ENCODE peak calls at places on chromosome 11, in five cellular contexts. One of them, this sample, is unnamed.

GRCh38 chr11:71466358-71466757 is 13.4 kb downstream of the NADSYN1 start:
- DNase-seq in colonic mucosa: no peak
- DNase-seq in astrocyte of the spinal cord: no peak
- DNase-seq in bronchial epithelial cell: no peak
- DNase-seq in mammary epithelial cell: no peak
- DNase-seq in this sample: peak; percentile 14

GRCh38 chr11:44539971-44540370 is 25.5 kb upstream of the CD82 start:
- DNase-seq in bronchial epithelial cell: no peak
- DNase-seq in astrocyte of the spinal cord: no peak
- DNase-seq in colonic mucosa: no peak
- DNase-seq in mammary epithelial cell: no peak
- DNase-seq in this sample: no peak

GRCh38 chr11:102410382-102410784 is 42.2 kb downstream of the TMEM123 start:
- DNase-seq in mammary epithelial cell: no peak
- DNase-seq in bronchial epithelial cell: no peak
- DNase-seq in astrocyte of the spinal cord: peak; percentile 37
- DNase-seq in colonic mucosa: no peak
- DNase-seq in this sample: peak; percentile 41

GRCh38 chr11:43735931-43736330 is 55.4 kb downstream of the HSD17B12 start:
- DNase-seq in bronchial epithelial cell: peak; percentile 2
- DNase-seq in colonic mucosa: no peak
- DNase-seq in astrocyte of the spinal cord: peak; percentile 64
- DNase-seq in mammary epithelial cell: peak; percentile 67
- DNase-seq in this sample: peak; percentile 25

GRCh38 chr11:32071811-32072210 is 19.1 kb upstream of the RCN1 start:
- DNase-seq in mammary epithelial cell: peak; percentile 46
- DNase-seq in bronchial epithelial cell: peak; percentile 43
- DNase-seq in astrocyte of the spinal cord: peak; percentile 70
- DNase-seq in colonic mucosa: no peak
- DNase-seq in this sample: peak; percentile 83

GRCh38 chr11:62560566-62561103 is 13.1 kb downstream of the EEF1G start:
- DNase-seq in astrocyte of the spinal cord: peak; percentile 97
- DNase-seq in mammary epithelial cell: peak; percentile 97
- DNase-seq in bronchial epithelial cell: peak; percentile 98
- DNase-seq in colonic mucosa: peak; percentile 92
- DNase-seq in this sample: peak; percentile 99

GRCh38 chr11:81255905-81256304 is 1477.8 kb downstream of the FAM181B start:
- DNase-seq in mammary epithelial cell: no peak
- DNase-seq in colonic mucosa: no peak
- DNase-seq in astrocyte of the spinal cord: no peak
- DNase-seq in bronchial epithelial cell: no peak
- DNase-seq in this sample: peak; percentile 19

GRCh38 chr11:33437529-33437928 is 180.3 kb downstream of the HIPK3 start:
- DNase-seq in mammary epithelial cell: no peak
- DNase-seq in bronchial epithelial cell: no peak
- DNase-seq in astrocyte of the spinal cord: no peak
- DNase-seq in colonic mucosa: no peak
- DNase-seq in this sample: no peak

GRCh38 chr11:130877532-130877931 is 38.7 kb downstream of the SNX19 start:
- DNase-seq in mammary epithelial cell: no peak
- DNase-seq in colonic mucosa: no peak
- DNase-seq in bronchial epithelial cell: no peak
- DNase-seq in astrocyte of the spinal cord: no peak
- DNase-seq in this sample: no peak

GRCh38 chr11:62449451-62449851 is 30.6 kb downstream of the SCGB1A1 start:
- DNase-seq in astrocyte of the spinal cord: no peak
- DNase-seq in mammary epithelial cell: peak; percentile 73
- DNase-seq in bronchial epithelial cell: peak; percentile 10
- DNase-seq in colonic mucosa: peak; percentile 42
- DNase-seq in this sample: no peak

GRCh38 chr11:27319065-27319464 is 44.0 kb downstream of the CCDC34 start:
- DNase-seq in astrocyte of the spinal cord: peak; percentile 65
- DNase-seq in mammary epithelial cell: peak; percentile 81
- DNase-seq in bronchial epithelial cell: peak; percentile 71
- DNase-seq in colonic mucosa: no peak
- DNase-seq in this sample: peak; percentile 48

GRCh38 chr11:3939651-3940190 is 84.3 kb downstream of the STIM1 start:
- DNase-seq in astrocyte of the spinal cord: peak; percentile 77
- DNase-seq in bronchial epithelial cell: no peak
- DNase-seq in mammary epithelial cell: peak; percentile 12
- DNase-seq in colonic mucosa: no peak
- DNase-seq in this sample: peak; percentile 72

GRCh38 chr11:104163100-104164027 is 583 bp downstream of the PDGFD start:
- DNase-seq in colonic mucosa: peak; percentile 25
- DNase-seq in mammary epithelial cell: peak; percentile 35
- DNase-seq in astrocyte of the spinal cord: peak; percentile 23
- DNase-seq in bronchial epithelial cell: peak; percentile 8
- DNase-seq in this sample: peak; percentile 55

GRCh38 chr11:115677190-115677589 is 173.0 kb upstream of the CADM1 start:
- DNase-seq in bronchial epithelial cell: no peak
- DNase-seq in colonic mucosa: no peak
- DNase-seq in astrocyte of the spinal cord: no peak
- DNase-seq in mammary epithelial cell: no peak
- DNase-seq in this sample: no peak

DNA sequence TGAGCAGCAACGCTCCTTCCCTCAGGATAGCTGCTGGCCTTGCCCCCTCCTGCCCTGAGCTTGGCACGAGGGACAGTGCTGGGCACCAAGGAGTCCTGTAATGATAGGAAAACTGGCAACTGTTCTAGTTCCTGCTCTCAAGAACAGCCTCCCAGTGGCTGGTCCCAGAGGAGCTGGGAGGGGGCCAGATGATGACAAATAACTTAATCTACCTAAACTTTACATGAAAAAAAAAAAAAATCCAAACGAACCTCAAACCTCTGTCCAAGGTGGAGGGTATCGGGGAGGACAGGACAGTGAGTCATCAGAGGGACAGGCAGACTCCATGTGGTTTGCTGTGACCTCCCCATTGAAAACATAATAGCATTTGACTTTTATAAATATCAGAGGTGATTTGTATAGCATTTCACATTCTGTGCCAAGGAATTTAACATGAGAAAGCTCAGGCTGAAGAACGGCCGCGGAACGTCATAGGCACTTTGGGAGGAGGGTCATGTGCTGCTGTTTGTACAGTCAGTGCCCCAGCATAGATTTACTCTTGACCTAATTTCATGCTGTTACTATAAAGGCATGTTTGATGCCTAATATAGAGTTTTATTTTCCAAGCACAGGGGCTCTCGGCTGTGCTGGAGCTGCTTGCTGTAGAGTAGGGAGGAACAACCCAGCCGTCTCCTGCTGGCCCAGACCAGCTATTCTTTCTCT is 98.2 kb upstream of the NNMT start:
- DNase-seq in astrocyte of the spinal cord: peak; percentile 99
- DNase-seq in bronchial epithelial cell: peak; percentile 39
- DNase-seq in colonic mucosa: no peak
- DNase-seq in mammary epithelial cell: peak; percentile 14
- DNase-seq in this sample: peak; percentile 100
- TF ChIP-seq CTCF in astrocyte of the spinal cord: no peak
- TF ChIP-seq CTCF in bronchial epithelial cell: no peak
- TF ChIP-seq CTCF in colonic mucosa: no peak
- TF ChIP-seq CTCF in mammary epithelial cell: no peak
- TF ChIP-seq CTCF in this sample: peak; percentile 21

GRCh38 chr11:100719362-100719761 is 32.3 kb downstream of the ARHGAP42 start:
- DNase-seq in bronchial epithelial cell: no peak
- DNase-seq in astrocyte of the spinal cord: peak; percentile 74
- DNase-seq in mammary epithelial cell: peak; percentile 24
- DNase-seq in colonic mucosa: no peak
- DNase-seq in this sample: peak; percentile 71
- H3K4me3 ChIP-seq in bronchial epithelial cell: no peak overlapping the region
- H3K4me3 ChIP-seq in astrocyte of the spinal cord: no peak overlapping the region
- H3K4me3 ChIP-seq in mammary epithelial cell: no peak overlapping the region
- H3K4me3 ChIP-seq in colonic mucosa: no peak overlapping the region
- H3K4me3 ChIP-seq in this sample: no peak overlapping the region

GRCh38 chr11:1638344-1638743 is 8.8 kb downstream of the KRTAP5-5 start:
- DNase-seq in mammary epithelial cell: no peak
- DNase-seq in astrocyte of the spinal cord: no peak
- DNase-seq in colonic mucosa: no peak
- DNase-seq in bronchial epithelial cell: no peak
- DNase-seq in this sample: no peak

GRCh38 chr11:1641096-1641495 is 11.5 kb downstream of the KRTAP5-5 start:
- DNase-seq in colonic mucosa: no peak
- DNase-seq in bronchial epithelial cell: no peak
- DNase-seq in astrocyte of the spinal cord: no peak
- DNase-seq in mammary epithelial cell: no peak
- DNase-seq in this sample: no peak

GRCh38 chr11:1639666-1640065 is 10.1 kb downstream of the KRTAP5-5 start:
- DNase-seq in colonic mucosa: no peak
- DNase-seq in bronchial epithelial cell: no peak
- DNase-seq in astrocyte of the spinal cord: no peak
- DNase-seq in mammary epithelial cell: no peak
- DNase-seq in this sample: no peak

GRCh38 chr11:1639102-1639620 is 9.6 kb downstream of the KRTAP5-5 start:
- DNase-seq in bronchial epithelial cell: no peak
- DNase-seq in colonic mucosa: peak; percentile 93
- DNase-seq in astrocyte of the spinal cord: no peak
- DNase-seq in mammary epithelial cell: no peak
- DNase-seq in this sample: no peak

GRCh38 chr11:1640076-1640946 is 10.7 kb downstream of the KRTAP5-5 start:
- DNase-seq in mammary epithelial cell: peak; percentile 23
- DNase-seq in astrocyte of the spinal cord: no peak
- DNase-seq in bronchial epithelial cell: no peak
- DNase-seq in colonic mucosa: peak; percentile 59
- DNase-seq in this sample: peak; percentile 37
- TF ChIP-seq CTCF in mammary epithelial cell: peak; percentile 73
- TF ChIP-seq CTCF in astrocyte of the spinal cord: peak; percentile 91
- TF ChIP-seq CTCF in bronchial epithelial cell: peak; percentile 89
- TF ChIP-seq CTCF in colonic mucosa: peak; percentile 81
- TF ChIP-seq CTCF in this sample: peak; percentile 81

GRCh38 chr11:134350381-134350780 is 18.6 kb downstream of the GLB1L2 start:
- DNase-seq in astrocyte of the spinal cord: no peak
- DNase-seq in bronchial epithelial cell: no peak
- DNase-seq in colonic mucosa: no peak
- DNase-seq in mammary epithelial cell: no peak
- DNase-seq in this sample: no peak
- H3K4me3 ChIP-seq in astrocyte of the spinal cord: no peak overlapping the region
- H3K4me3 ChIP-seq in bronchial epithelial cell: no peak overlapping the region
- H3K4me3 ChIP-seq in colonic mucosa: no peak overlapping the region
- H3K4me3 ChIP-seq in mammary epithelial cell: no peak overlapping the region
- H3K4me3 ChIP-seq in this sample: no peak overlapping the region

GRCh38 chr11:60318726-60319125 is 8.3 kb upstream of the MS4A6E start:
- DNase-seq in astrocyte of the spinal cord: no peak
- DNase-seq in mammary epithelial cell: peak; percentile 52
- DNase-seq in bronchial epithelial cell: peak; percentile 49
- DNase-seq in colonic mucosa: no peak
- DNase-seq in this sample: no peak
- TF ChIP-seq CTCF in astrocyte of the spinal cord: no peak
- TF ChIP-seq CTCF in mammary epithelial cell: no peak
- TF ChIP-seq CTCF in bronchial epithelial cell: no peak
- TF ChIP-seq CTCF in colonic mucosa: no peak
- TF ChIP-seq CTCF in this sample: no peak